ENCODE peak calls at places on chromosome 7, in six cellular contexts. J is kidney glomerular epithelial cell, Q is posterior cingulate gyrus, M is ecto neural progenitor cell, B is mucosa of descending colon, R is HT-29. D is an unnamed sample.
A peak's percentile ranks its signal among the peaks of the same experiment; 100 is the strongest.

GRCh38 chr7:39911167-39911566 is 38.9 kb upstream of the CDK13 start:
- DNase-seq in J (no peak), Q (no peak), M (no peak), B (no peak), R (no peak), D (no peak)

GRCh38 chr7:20607216-20607615 is 8.3 kb upstream of the ABCB5 start:
- DNase-seq in J (no peak), Q (no peak), M (no peak), B (no peak), R (peak; percentile 48), D (no peak)

GRCh38 chr7:6536899-6537298 is 14.4 kb downstream of the GRID2IP start:
- DNase-seq in J (no peak), Q (peak; percentile 34), M (peak; percentile 73), B (no peak), R (no peak), D (no peak)

GRCh38 chr7:39950473-39951155 is 558 bp downstream of the CDK13 start:
- DNase-seq in J (peak; percentile 14), Q (peak; percentile 40), M (peak; percentile 70), B (peak; percentile 72), R (peak; percentile 54), D (peak; percentile 72)

GRCh38 chr7:129066290-129067131 is 11.6 kb upstream of the TNPO3 start:
- DNase-seq in J (peak; percentile 58), Q (no peak), M (no peak), B (no peak), R (no peak), D (no peak)

GRCh38 chr7:47428052-47428779 is 153.7 kb downstream of the TNS3 start:
- DNase-seq in J (no peak), Q (peak; percentile 26), M (no peak), B (no peak), R (no peak), D (no peak)

GRCh38 chr7:84677386-84677785 is 482.8 kb upstream of the SEMA3A start:
- DNase-seq in J (no peak), Q (no peak), M (no peak), B (no peak), R (no peak), D (no peak)

GRCh38 chr7:150405584-150406310 is 26.6 kb downstream of the ZNF775 start:
- DNase-seq in J (no peak), Q (peak; percentile 46), M (peak; percentile 72), B (peak; percentile 81), R (peak; percentile 50), D (no peak)

GRCh38 chr7:99234185-99234584 is 26.3 kb upstream of the KPNA7 start:
- DNase-seq in J (no peak), Q (no peak), M (no peak), B (no peak), R (no peak), D (no peak)

GRCh38 chr7:150377116-150377979 is 1.8 kb upstream of the ZNF775 start:
- DNase-seq in J (no peak), Q (no peak), M (no peak), B (no peak), R (peak; percentile 78), D (peak; percentile 65)

GRCh38 chr7:116986611-116987565 is 33.6 kb downstream of the ST7 start:
- DNase-seq in J (no peak), Q (no peak), M (no peak), B (no peak), R (no peak), D (no peak)

GRCh38 chr7:138898255-138898654 is 82.9 kb downstream of the KIAA1549 start:
- DNase-seq in J (no peak), Q (no peak), M (no peak), B (no peak), R (no peak), D (no peak)

GRCh38 chr7:405489-406211 is 114.0 kb downstream of the PDGFA start:
- DNase-seq in J (no peak), Q (no peak), M (peak; percentile 79), B (peak; percentile 42), R (no peak), D (no peak)

GRCh38 chr7:81583882-81584533 is 185.8 kb downstream of the HGF start:
- DNase-seq in J (no peak), Q (no peak), M (no peak), B (no peak), R (no peak), D (no peak)

GRCh38 chr7:2051708-2052656 is 180.8 kb downstream of the MAD1L1 start:
- DNase-seq in J (no peak), Q (no peak), M (no peak), B (no peak), R (no peak), D (no peak)

GRCh38 chr7:158695726-158696452 is 8.7 kb downstream of the NCAPG2 start:
- DNase-seq in J (peak; percentile 28), Q (peak; percentile 38), M (no peak), B (no peak), R (peak; percentile 52), D (peak; percentile 78)

GRCh38 chr7:5206686-5207085 is 16.7 kb downstream of the WIPI2 start:
- DNase-seq in J (no peak), Q (no peak), M (no peak), B (no peak), R (no peak), D (no peak)

GRCh38 chr7:2217716-2218443 is 14.9 kb downstream of the MAD1L1 start:
- DNase-seq in J (no peak), Q (no peak), M (no peak), B (no peak), R (no peak), D (no peak)

GRCh38 chr7:73341877-73342276 is 13.9 kb downstream of the FKBP6 start:
- DNase-seq in J (no peak), Q (no peak), M (no peak), B (no peak), R (no peak), D (no peak)

GRCh38 chr7:23380961-23381360 is 81.8 kb downstream of the MALSU1 start:
- DNase-seq in J (no peak), Q (no peak), M (no peak), B (no peak), R (no peak), D (no peak)

GRCh38 chr7:24438232-24438631 is 135.0 kb upstream of the PALS2 start:
- DNase-seq in J (no peak), Q (no peak), M (no peak), B (no peak), R (no peak), D (no peak)

GRCh38 chr7:151088856-151089699 is 2.8 kb downstream of the AGAP3 start:
- DNase-seq in J (peak; percentile 29), Q (no peak), M (peak; percentile 78), B (peak; percentile 84), R (peak; percentile 69), D (peak; percentile 53)

GRCh38 chr7:96321041-96321669 is 743 bp downstream of the SLC25A13 start:
- DNase-seq in J (peak; percentile 84), Q (peak; percentile 71), M (peak; percentile 90), B (no peak), R (peak; percentile 95), D (peak; percentile 93)

GRCh38 chr7:134316539-134317344 is at the start of gene SLC35B4:
- DNase-seq in J (peak; percentile 98), Q (peak; percentile 97), M (peak; percentile 98), B (peak; percentile 98), R (peak; percentile 97), D (peak; percentile 98)

GRCh38 chr7:64613653-64614052 is 50.8 kb upstream of the ZNF680 start:
- DNase-seq in J (no peak), Q (no peak), M (no peak), B (no peak), R (no peak), D (no peak)

GRCh38 chr7:89602984-89603383 is 551.3 kb upstream of the STEAP1 start:
- DNase-seq in J (no peak), Q (no peak), M (no peak), B (no peak), R (no peak), D (no peak)

GRCh38 chr7:110975476-110975875 is 115.5 kb upstream of the LRRN3 start:
- DNase-seq in J (no peak), Q (no peak), M (no peak), B (no peak), R (no peak), D (no peak)

GRCh38 chr7:117251687-117252086 is 71.2 kb downstream of the WNT2 start:
- DNase-seq in J (peak; percentile 7), Q (no peak), M (no peak), B (no peak), R (no peak), D (no peak)

GRCh38 chr7:81256991-81257390 is 338.1 kb upstream of the SEMA3C start:
- DNase-seq in J (no peak), Q (no peak), M (no peak), B (no peak), R (no peak), D (no peak)

GRCh38 chr7:5063698-5064097 is 18.0 kb downstream of the RBAK start:
- DNase-seq in J (no peak), Q (no peak), M (no peak), B (no peak), R (no peak), D (no peak)

GRCh38 chr7:5477723-5478531 is 54.3 kb upstream of the TNRC18 start:
- DNase-seq in J (no peak), Q (no peak), M (peak; percentile 70), B (no peak), R (no peak), D (no peak)

GRCh38 chr7:76294344-76295024 is 8.0 kb upstream of the HSPB1 start:
- DNase-seq in J (peak; percentile 82), Q (peak; percentile 93), M (peak; percentile 60), B (peak; percentile 96), R (peak; percentile 91), D (peak; percentile 98)

GRCh38 chr7:39754326-39755120 is 131.2 kb downstream of the RALA start:
- DNase-seq in J (peak; percentile 84), Q (no peak), M (peak; percentile 66), B (no peak), R (no peak), D (no peak)

GRCh38 chr7:72161534-72161933 is 250.6 kb downstream of the CALN1 start:
- DNase-seq in J (no peak), Q (no peak), M (no peak), B (no peak), R (peak; percentile 30), D (no peak)

GRCh38 chr7:36905836-36906235 is 181.5 kb upstream of the AOAH start:
- DNase-seq in J (no peak), Q (no peak), M (no peak), B (no peak), R (no peak), D (no peak)

GRCh38 chr7:65832281-65832680 is 40.6 kb upstream of the VKORC1L1 start:
- DNase-seq in J (no peak), Q (no peak), M (no peak), B (no peak), R (peak; percentile 19), D (peak; percentile 23)

GRCh38 chr7:12031638-12032037 is 179.5 kb upstream of the TMEM106B start:
- DNase-seq in J (peak; percentile 41), Q (no peak), M (no peak), B (no peak), R (peak; percentile 37), D (no peak)

GRCh38 chr7:36661135-36661840 is 63.0 kb downstream of the AOAH start:
- DNase-seq in J (peak; percentile 87), Q (no peak), M (no peak), B (no peak), R (peak; percentile 40), D (peak; percentile 65)

GRCh38 chr7:157391036-157391710 is 54.4 kb downstream of the DNAJB6 start:
- DNase-seq in J (no peak), Q (no peak), M (no peak), B (no peak), R (no peak), D (no peak)